ENCODE peak calls at places on chromosome 10, in six cellular contexts. G is transverse colon, H is stomach, R is H1, I is HCT116, A is prostate gland. M is an unnamed sample. For H3K9me3, the result is how much of the 10 kb centered on the place peaks cover.

GRCh38 chr10:38025283-38025682 is 14.8 kb downstream of the ZNF33A start:
- DNase-seq in A (no peak), G (no peak), H (no peak), R (no peak), I (no peak), M (no peak)

GRCh38 chr10:23643396-23643795 is 204.5 kb downstream of the OTUD1 start:
- DNase-seq in A (no peak), I (no peak), H (no peak), R (no peak), G (peak), M (peak)

GRCh38 chr10:21146446-21146789 is 249.3 kb upstream of the NEBL start:
- DNase-seq in R (no peak), I (no peak), A (no peak), H (no peak), G (no peak), M (no peak)

GRCh38 chr10:128476845-128477244 is 350.6 kb upstream of the MKI67 start:
- DNase-seq in R (no peak), H (no peak), A (no peak), I (no peak), G (no peak), M (no peak)

GRCh38 chr10:122186822-122187810 is 84.0 kb upstream of the BTBD16 start:
- DNase-seq in H (no peak), A (no peak), G (no peak), R (no peak), I (no peak), M (no peak)

GRCh38 chr10:99593312-99593711 is 26.9 kb downstream of the SLC25A28 start:
- DNase-seq in H (no peak), R (no peak), G (peak), A (no peak), I (no peak), M (peak)

GRCh38 chr10:42934351-42934811 is 142.5 kb upstream of the RET start:
- DNase-seq in A (no peak), H (no peak), R (no peak), G (no peak), I (no peak), M (no peak)

GRCh38 chr10:52004342-52004949 is 305.1 kb upstream of the CSTF2T start:
- DNase-seq in H (no peak), I (peak), G (no peak), A (no peak), R (no peak), M (no peak)

GRCh38 chr10:99880071-99880835 is 97.8 kb downstream of the ABCC2 start:
- DNase-seq in I (no peak), A (no peak), H (no peak), R (no peak), G (no peak), M (peak)

GRCh38 chr10:36345770-36346169 is 703.7 kb upstream of the FZD8 start:
- DNase-seq in H (no peak), G (no peak), A (no peak), R (no peak), I (no peak), M (no peak)

GRCh38 chr10:118342638-118343020 is 505 bp upstream of the FAM204A start:
- DNase-seq in H (no peak), A (no peak), G (no peak), R (no peak), I (no peak), M (peak)

GRCh38 chr10:72234560-72235095 is 18.6 kb upstream of the ASCC1 start:
- DNase-seq in I (no peak), G (no peak), A (no peak), H (peak), R (no peak), M (peak)

GRCh38 chr10:25130911-25131310 is 43.9 kb upstream of the GPR158 start:
- DNase-seq in A (no peak), R (no peak), I (no peak), G (no peak), H (no peak), M (no peak)

GRCh38 chr10:104612577-104613205 is 28.4 kb upstream of the SORCS3 start:
- DNase-seq in A (no peak), H (no peak), I (no peak), R (no peak), G (no peak), M (no peak)

GRCh38 chr10:80739328-80739727 is 201.6 kb downstream of the SH2D4B start:
- DNase-seq in R (no peak), A (no peak), I (no peak), H (no peak), G (no peak), M (no peak)

GRCh38 chr10:104750306-104750705 is 109.2 kb downstream of the SORCS3 start:
- DNase-seq in H (no peak), I (no peak), A (no peak), G (no peak), R (no peak), M (no peak)

GRCh38 chr10:77180794-77181193 is 456.8 kb downstream of the KCNMA1 start:
- DNase-seq in G (no peak), I (no peak), A (no peak), H (no peak), R (no peak), M (no peak)

GRCh38 chr10:77177589-77177988 is 460.0 kb downstream of the KCNMA1 start:
- DNase-seq in I (no peak), R (no peak), H (no peak), A (no peak), G (no peak), M (no peak)

GRCh38 chr10:77177161-77177560 is 460.4 kb downstream of the KCNMA1 start:
- DNase-seq in A (no peak), I (no peak), R (no peak), H (no peak), G (no peak), M (no peak)

GRCh38 chr10:77180104-77180503 is 457.5 kb downstream of the KCNMA1 start:
- DNase-seq in A (no peak), I (no peak), G (no peak), H (no peak), R (no peak), M (no peak)

DNA sequence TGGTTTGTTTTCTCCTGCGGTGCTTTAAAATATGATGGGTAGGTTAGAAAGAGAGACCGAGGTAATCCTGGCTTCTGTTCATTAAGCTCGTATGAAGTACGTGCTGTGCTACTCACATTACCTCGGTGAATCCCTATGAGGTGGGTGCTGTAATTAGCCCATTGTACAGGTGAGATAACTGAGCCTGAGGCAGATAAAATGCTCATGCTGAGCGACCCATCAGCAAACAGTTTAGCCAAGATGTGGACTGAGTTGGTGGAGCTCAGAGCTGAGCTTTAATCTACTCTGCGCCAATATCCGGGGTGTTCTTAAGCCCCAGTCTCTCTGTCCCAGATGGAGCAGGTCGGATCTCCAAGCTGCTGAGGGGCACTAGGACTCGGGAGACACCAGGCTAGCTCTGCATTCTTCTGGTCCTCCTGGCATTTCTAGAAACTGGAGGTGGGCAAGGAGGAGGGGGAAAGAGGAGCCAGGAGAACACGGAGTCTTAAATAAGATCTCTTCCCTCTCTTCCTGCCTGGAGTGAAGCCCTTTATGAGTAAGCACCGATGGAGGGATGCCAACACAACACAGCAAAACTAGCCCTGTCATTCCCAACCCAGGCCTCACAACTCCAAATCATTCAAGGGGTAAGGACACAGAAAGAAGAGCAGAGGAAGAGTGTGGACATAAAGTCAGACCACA is 458.5 kb downstream of the KCNMA1 start:
- DNase-seq in A (peak), R (no peak), I (no peak), H (no peak), G (peak), M (peak)
- H3K4me3 ChIP-seq in A (no peak), R (no peak), I (no peak), H (no peak), G (no peak), M (no peak)

GRCh38 chr10:79353726-79354125 is 6.5 kb downstream of the PPIF start:
- DNase-seq in A (no peak), G (no peak), H (no peak), I (no peak), R (no peak), M (no peak)
- TF ChIP-seq POLR2A in A (no peak), G (no peak), H (no peak), I (no peak), R (no peak), M (no peak)

GRCh38 chr10:123620621-123621020 is 45.5 kb upstream of the GPR26 start:
- DNase-seq in I (no peak), A (no peak), G (no peak), R (no peak), H (no peak), M (no peak)
- H3K9me3 ChIP-seq in I (under half), A (under half), G (under half), R (under half), H (under half), M (under half)

DNA sequence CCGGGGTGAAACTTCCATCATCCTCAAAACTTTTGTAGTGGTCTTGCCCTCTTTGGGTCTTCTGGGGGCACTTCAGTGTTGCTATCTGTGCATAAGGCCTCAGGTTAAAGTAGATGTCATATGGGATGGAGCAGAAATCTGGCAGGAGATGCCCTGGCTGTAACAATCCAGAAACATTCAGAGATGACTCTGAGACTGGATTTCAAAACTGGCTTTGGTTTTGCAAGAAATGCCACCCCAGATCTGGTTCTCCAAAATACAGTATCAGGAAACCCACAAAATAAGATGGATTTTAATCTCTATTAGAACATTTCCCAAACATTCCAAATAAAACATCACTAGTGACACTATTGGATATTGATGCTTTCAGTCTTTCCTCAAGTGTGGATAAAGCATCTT is 191.5 kb downstream of the REEP3 start:
- DNase-seq in H (no peak), R (no peak), I (no peak), A (no peak), G (no peak), M (no peak)
- H3K4me3 ChIP-seq in H (no peak), R (no peak), I (peak), A (no peak), G (no peak), M (no peak)

DNA sequence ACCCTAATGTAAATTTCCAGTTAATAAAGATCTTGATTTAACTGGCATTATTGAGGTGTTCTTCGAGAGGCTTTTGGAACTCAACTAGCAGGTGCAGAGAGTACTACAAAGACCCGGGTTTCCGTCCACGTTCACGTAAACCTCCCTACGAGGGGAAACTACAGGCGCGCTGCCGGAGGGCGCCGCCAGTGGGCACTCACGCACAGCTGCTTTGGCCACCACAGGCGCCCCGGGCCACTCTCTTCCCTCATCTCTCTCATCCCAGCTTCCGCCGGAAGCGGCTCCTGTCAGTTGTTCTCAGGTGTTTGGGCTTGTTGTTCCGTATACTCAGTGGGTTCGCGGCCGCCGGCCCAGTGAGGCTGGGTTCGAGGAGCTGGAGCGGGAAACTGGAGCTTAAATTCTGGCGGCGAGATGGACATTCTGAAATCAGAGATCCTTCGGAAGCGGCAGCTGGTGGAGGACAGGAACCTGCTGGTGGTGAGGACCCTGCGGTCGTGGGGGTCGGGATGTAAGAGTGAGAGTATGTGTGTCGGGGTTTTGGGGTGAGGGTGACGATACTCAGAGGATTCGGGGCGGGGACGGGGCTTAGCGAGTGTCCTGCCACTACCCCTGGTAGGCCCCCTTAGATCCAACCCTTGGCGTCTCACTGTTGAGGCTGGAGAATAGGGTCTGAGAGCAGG is at the start of gene PRPF18:
- DNase-seq in A (peak), I (peak), G (peak), H (peak), R (peak), M (peak)
- TF ChIP-seq POLR2A in A (peak), I (peak), G (peak), H (no peak), R (peak), M (no peak)

M was measured in body of pancreas.